ENCODE peak calls at places on chromosomes 13 and 19, in six cellular contexts. O is GM12878, Q is K562, P is HepG2, Y is GM12892, J is H1. S is an unnamed sample.

GRCh38 chr19:58356236-58356970 is 3.1 kb upstream of the A1BG start:
- DNase-seq in J (no peak), Q (no peak), P (no peak), O (no peak), Y (no peak), S (no peak)

GRCh38 chr13:28542804-28543203 is 47.9 kb upstream of the FLT1 start:
- DNase-seq in J (no peak), P (no peak), O (no peak), Y (no peak), Q (no peak), S (no peak)

GRCh38 chr13:113742000-113742441 is 17.0 kb upstream of the TMEM255B start:
- DNase-seq in O (no peak), P (peak), Y (no peak), J (no peak), Q (peak), S (no peak)

GRCh38 chr19:45657520-45658163 is 10.4 kb upstream of the GIPR start:
- DNase-seq in J (no peak), P (peak), O (no peak), Y (no peak), Q (no peak), S (no peak)

GRCh38 chr13:98105929-98106336 is 37.0 kb upstream of the FARP1 start:
- DNase-seq in O (no peak), P (peak), J (no peak), Y (no peak), Q (peak), S (no peak)

GRCh38 chr13:49292742-49293498 is 45.2 kb downstream of the CDADC1 start:
- DNase-seq in P (no peak), Q (peak), Y (no peak), O (no peak), J (no peak), S (no peak)

GRCh38 chr13:29676535-29676934 is 81.0 kb upstream of the SLC7A1 start:
- DNase-seq in J (no peak), P (no peak), Y (no peak), O (no peak), Q (no peak), S (no peak)

GRCh38 chr19:5075603-5076002 is 106.7 kb downstream of the KDM4B start:
- DNase-seq in Y (no peak), P (no peak), Q (no peak), J (no peak), O (no peak), S (no peak)

GRCh38 chr19:38956264-38956663 is 19.3 kb downstream of the FBXO17 start:
- DNase-seq in P (no peak), Q (no peak), J (no peak), Y (no peak), O (no peak), S (no peak)

GRCh38 chr19:5826531-5827341 is 12.8 kb downstream of the FUT6 start:
- DNase-seq in Q (no peak), Y (no peak), P (peak), J (no peak), O (no peak), S (no peak)

GRCh38 chr13:88674841-88675240 is 1003.7 kb downstream of the SLITRK5 start:
- DNase-seq in Y (no peak), P (no peak), O (no peak), J (no peak), Q (no peak), S (no peak)

GRCh38 chr13:42398542-42398941 is 126.6 kb downstream of the AKAP11 start:
- DNase-seq in O (no peak), P (no peak), Q (no peak), Y (no peak), J (no peak), S (no peak)

GRCh38 chr13:31945202-31945978 is 86.2 kb upstream of the FRY start:
- DNase-seq in J (no peak), Y (no peak), O (no peak), P (no peak), Q (no peak), S (no peak)

GRCh38 chr19:47152632-47153031 is 22.0 kb downstream of the SAE1 start:
- DNase-seq in O (no peak), P (no peak), Y (no peak), Q (no peak), J (no peak), S (no peak)
- TF ChIP-seq POLR2AphosphoS5 in O (no peak), P (no peak), Y (no peak), Q (no peak), J (no peak), S (no peak)

GRCh38 chr13:80132741-80133601 is 208.0 kb downstream of the SPRY2 start:
- DNase-seq in J (no peak), Y (no peak), O (no peak), P (peak), Q (no peak), S (no peak)
- TF ChIP-seq POLR2A in J (no peak), Y (no peak), O (no peak), P (no peak), Q (no peak), S (no peak)

GRCh38 chr19:18173054-18173571 is 500 bp upstream of the IFI30 start:
- DNase-seq in P (no peak), Q (peak), O (no peak), J (no peak), Y (no peak), S (no peak)
- TF ChIP-seq TAF1 in P (no peak), Q (no peak), O (no peak), J (no peak), Y (no peak), S (no peak)

GRCh38 chr19:47258434-47258833 is 2.1 kb downstream of the CCDC9 start:
- DNase-seq in P (no peak), Q (no peak), O (no peak), Y (no peak), J (no peak), S (no peak)

GRCh38 chr19:47255947-47256687 is at the start of gene CCDC9:
- DNase-seq in Y (peak), J (peak), O (peak), P (peak), Q (no peak), S (peak)

GRCh38 chr19:47256688-47257410 is 524 bp downstream of the CCDC9 start:
- DNase-seq in O (peak), P (peak), Q (peak), Y (peak), J (peak), S (peak)

GRCh38 chr19:47258895-47259555 is 2.7 kb downstream of the CCDC9 start:
- DNase-seq in Q (no peak), J (no peak), Y (no peak), P (no peak), O (no peak), S (no peak)

GRCh38 chr19:47257411-47258169 is 1.3 kb downstream of the CCDC9 start:
- DNase-seq in J (no peak), Q (no peak), Y (no peak), P (no peak), O (no peak), S (no peak)
- TF ChIP-seq POLR2AphosphoS5 in J (peak), Q (peak), Y (no peak), P (peak), O (no peak), S (no peak)

GRCh38 chr19:3370214-3370720 is 3.9 kb downstream of the NFIC start:
- DNase-seq in O (no peak), P (no peak), Q (no peak), J (no peak), Y (no peak), S (no peak)

GRCh38 chr19:3368441-3368795 is 2.0 kb downstream of the NFIC start:
- DNase-seq in Y (no peak), Q (no peak), J (no peak), O (no peak), P (no peak), S (no peak)

GRCh38 chr19:3370728-3371591 is 4.6 kb downstream of the NFIC start:
- DNase-seq in P (no peak), J (no peak), Y (no peak), Q (no peak), O (no peak), S (no peak)

GRCh38 chr19:3368848-3369336 is 2.5 kb downstream of the NFIC start:
- DNase-seq in Y (no peak), P (no peak), J (no peak), Q (no peak), O (no peak), S (no peak)

DNA sequence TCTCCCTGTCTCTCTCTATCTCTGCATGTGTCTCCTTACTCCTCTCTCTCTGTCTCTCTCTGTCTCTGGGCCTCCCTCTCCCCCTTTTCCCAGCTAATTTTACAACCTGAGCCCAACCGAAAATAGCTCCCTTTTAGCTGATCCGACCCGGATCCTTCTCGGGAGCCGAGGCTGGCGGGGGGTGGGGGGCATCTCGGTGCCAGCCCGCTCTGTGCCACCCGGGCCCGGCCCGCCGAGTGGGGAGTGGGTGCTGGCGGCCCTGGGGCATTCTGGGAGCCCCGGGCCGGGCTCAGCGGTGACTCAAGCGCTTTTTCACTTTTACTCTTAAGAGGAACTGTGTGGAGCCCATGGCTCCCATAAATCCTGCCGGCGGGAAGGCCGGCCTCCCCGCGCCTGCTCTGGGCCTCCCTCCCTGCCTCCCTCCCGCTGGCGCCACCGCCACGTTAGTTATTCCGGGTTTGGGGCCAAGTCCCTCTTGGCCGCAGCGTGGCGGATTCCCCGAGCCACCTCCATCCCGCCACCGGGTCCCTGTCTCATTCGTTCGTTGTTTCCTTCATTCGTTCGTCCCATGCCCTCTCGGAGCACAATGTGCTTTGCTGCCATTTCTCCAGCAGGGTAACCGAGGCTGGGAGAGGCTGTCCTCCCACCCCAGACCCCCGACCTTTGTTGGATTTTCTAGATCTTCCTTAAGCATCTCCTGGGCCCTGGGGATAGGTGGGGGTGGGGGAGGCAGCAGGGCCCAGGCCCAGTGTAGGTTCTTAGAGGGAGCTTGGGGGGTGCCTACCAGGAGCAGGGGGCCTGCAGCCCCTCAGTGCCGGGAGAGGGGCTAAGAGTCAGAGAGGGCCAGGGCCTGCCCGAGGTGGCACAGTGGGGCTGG is 3.2 kb downstream of the NFIC start:
- DNase-seq in O (no peak), J (no peak), Y (peak), Q (no peak), P (no peak), S (no peak)
- TF ChIP-seq POLR2A in O (peak), J (no peak), Y (peak), Q (no peak), P (no peak), S (no peak)

DNA sequence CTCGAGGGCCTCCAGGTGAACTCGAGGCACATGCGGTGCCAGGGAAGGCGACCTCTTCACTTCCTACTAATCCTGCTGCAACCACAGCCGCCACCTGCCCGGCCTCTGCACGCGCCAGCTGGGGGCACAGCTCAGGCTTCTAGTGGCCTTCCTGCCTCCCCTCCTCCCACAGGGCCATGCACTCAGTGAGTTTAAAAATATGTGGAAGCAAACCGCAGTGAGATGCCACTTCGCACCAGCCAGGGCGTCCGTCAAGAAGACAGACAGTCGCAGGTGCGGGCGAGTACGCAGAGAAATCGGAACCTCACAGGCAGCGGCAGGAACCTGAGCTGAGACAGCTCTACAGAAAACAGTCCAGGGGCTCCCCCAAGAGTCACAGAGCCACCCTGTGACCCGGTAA is 10.4 kb downstream of the LMNB2 start:
- DNase-seq in Q (no peak), J (no peak), P (no peak), O (no peak), Y (no peak), S (peak)
- TF ChIP-seq TAF1 in Q (no peak), J (no peak), P (no peak), O (no peak), Y (no peak), S (no peak)

GRCh38 chr19:48991823-48992570 is 1.1 kb downstream of the GYS1 start:
- DNase-seq in Q (peak), P (no peak), Y (no peak), J (no peak), O (no peak), S (peak)
- TF ChIP-seq POLR2AphosphoS5 in Q (no peak), P (no peak), Y (no peak), J (no peak), O (no peak), S (no peak)

GRCh38 chr19:23281663-23282276 is 31.6 kb upstream of the ZNF724 start:
- DNase-seq in P (peak), O (no peak), Y (no peak), Q (no peak), J (no peak), S (no peak)
- TF ChIP-seq POLR2A in P (no peak), O (no peak), Y (no peak), Q (no peak), J (no peak), S (no peak)

S was measured in GM12891.